ENCODE peak calls at places on chromosomes 5 and 9, in five cellular contexts. S is HepG2, O is HCT116, Y is A549, D is H1. E is an unnamed sample.

GRCh38 chr5:179505636-179506261 is 44.6 kb upstream of the RUFY1 start:
- DNase-seq in S (no peak), O (no peak), Y (no peak), D (no peak), E (no peak)

GRCh38 chr5:168879929-168880328 is 300.8 kb upstream of the PANK3 start:
- DNase-seq in S (no peak), O (no peak), Y (peak), D (no peak), E (peak)

GRCh38 chr9:99356512-99356971 is 134.5 kb downstream of the SEC61B start:
- DNase-seq in S (no peak), O (no peak), Y (no peak), D (no peak), E (no peak)

GRCh38 chr9:2161661-2162060 is 146.5 kb downstream of the SMARCA2 start:
- DNase-seq in S (no peak), O (no peak), Y (no peak), D (no peak), E (no peak)

GRCh38 chr9:78010419-78010818 is 21.2 kb downstream of the GNAQ start:
- DNase-seq in S (no peak), O (no peak), Y (no peak), D (no peak), E (peak)

GRCh38 chr9:85114799-85115198 is 445.3 kb downstream of the NTRK2 start:
- DNase-seq in S (no peak), O (no peak), Y (peak), D (no peak), E (no peak)

GRCh38 chr5:140808889-140809291 is 2.0 kb downstream of the PCDHA4 start:
- DNase-seq in S (no peak), O (no peak), Y (no peak), D (no peak), E (no peak)

GRCh38 chr9:10341057-10341456 is 271.7 kb downstream of the PTPRD start:
- DNase-seq in S (no peak), O (no peak), Y (no peak), D (no peak), E (no peak)

DNA sequence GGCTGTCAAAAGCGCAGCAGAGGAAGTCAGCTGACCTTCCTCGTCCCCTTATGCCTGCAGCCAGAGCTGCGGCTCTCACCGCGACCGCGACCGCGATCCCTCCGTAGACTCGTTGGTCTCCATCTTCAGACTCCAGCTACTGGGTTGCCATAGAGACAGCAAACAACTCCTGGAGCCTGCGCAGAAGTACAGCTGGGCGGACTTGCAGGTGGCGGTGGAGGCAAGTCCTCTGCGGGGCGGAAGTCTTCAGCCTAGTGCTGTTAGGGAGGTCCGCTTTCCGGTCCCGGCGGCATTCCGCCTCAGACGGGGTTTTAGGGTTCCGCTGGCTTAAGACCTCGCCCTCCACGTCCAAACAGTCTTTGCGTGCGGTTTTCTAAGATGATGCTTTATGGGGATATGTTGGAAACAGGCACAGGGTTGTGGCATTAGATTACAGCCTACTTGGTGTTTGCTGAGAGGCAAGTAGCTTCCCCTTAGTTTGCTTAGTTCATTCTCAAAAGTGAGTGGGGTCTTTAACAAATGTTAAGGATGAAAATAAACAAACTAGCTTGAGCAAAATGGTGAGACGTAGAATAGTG is at the start of gene SPAG8:
- DNase-seq in S (peak), O (peak), Y (peak), D (peak), E (peak)
- TF ChIP-seq POLR2A in S (peak), O (no peak), Y (peak), D (peak), E (peak)

GRCh38 chr9:114382951-114383865 is 4.6 kb downstream of the AKNA start:
- DNase-seq in S (no peak), O (no peak), Y (no peak), D (no peak), E (no peak)
- TF ChIP-seq MAX in S (no peak), O (no peak), Y (no peak), D (no peak), E (no peak)

DNA sequence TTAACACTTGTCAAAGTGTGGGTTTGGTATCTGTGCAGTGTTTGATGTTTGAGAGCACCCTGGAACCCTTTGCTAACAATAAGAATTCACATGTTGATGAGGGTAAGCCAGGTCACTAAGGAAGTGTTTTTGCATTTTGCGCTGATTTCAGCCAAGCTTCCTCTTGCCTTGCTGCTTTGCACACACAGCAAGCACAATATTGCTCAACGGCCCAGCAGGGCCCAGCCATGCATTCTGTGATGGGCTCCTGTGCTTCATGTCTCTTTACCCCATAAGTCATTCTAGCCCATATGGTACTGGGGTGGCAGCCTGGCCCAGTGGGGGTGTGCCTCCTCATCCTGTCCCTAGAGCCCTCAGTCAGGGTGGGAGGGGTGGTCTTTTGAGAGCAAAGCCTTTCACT is 481.3 kb downstream of the GADD45G start:
- DNase-seq in S (no peak), O (no peak), Y (no peak), D (no peak), E (no peak)
- H3K4me2 ChIP-seq in S (no peak), O (no peak), Y (no peak), D (peak), E (no peak)

GRCh38 chr9:117745598-117745997 is 41.4 kb downstream of the TLR4 start:
- DNase-seq in S (no peak), O (no peak), Y (no peak), D (no peak), E (no peak)
- TF ChIP-seq POLR2A in S (no peak), O (no peak), Y (no peak), D (no peak), E (no peak)

E was measured in endothelial cell of umbilical vein.